ENCODE peak calls at places on chromosomes 16 and 17, in ten cellular contexts. One of them, this sample, is unnamed.

GRCh38 chr17:29078183-29079045 is 35.5 kb downstream of the PIPOX start:
- DNase-seq in GM13977: no peak
- DNase-seq in non-pigmented ciliary epithelial cell: no peak
- DNase-seq in GM06990: no peak
- DNase-seq in SK-N-SH: no peak
- DNase-seq in EL: peak
- DNase-seq in GM20000: no peak
- DNase-seq in WTC11: no peak
- DNase-seq in heart right ventricle: peak
- DNase-seq in AG09319: no peak
- DNase-seq in this sample: no peak

GRCh38 chr17:50161911-50162288 is 3.9 kb upstream of the SGCA start:
- DNase-seq in GM13977: no peak
- DNase-seq in non-pigmented ciliary epithelial cell: no peak
- DNase-seq in GM06990: no peak
- DNase-seq in SK-N-SH: no peak
- DNase-seq in EL: no peak
- DNase-seq in GM20000: no peak
- DNase-seq in WTC11: no peak
- DNase-seq in heart right ventricle: no peak
- DNase-seq in AG09319: no peak
- DNase-seq in this sample: peak

GRCh38 chr17:79628861-79629547 is 18.2 kb upstream of the RBFOX3 start:
- DNase-seq in GM13977: no peak
- DNase-seq in non-pigmented ciliary epithelial cell: no peak
- DNase-seq in GM06990: no peak
- DNase-seq in SK-N-SH: peak
- DNase-seq in EL: no peak
- DNase-seq in GM20000: peak
- DNase-seq in WTC11: peak
- DNase-seq in heart right ventricle: no peak
- DNase-seq in AG09319: no peak
- DNase-seq in this sample: no peak

GRCh38 chr17:79748296-79749099 is 17.8 kb downstream of the ENPP7 start:
- DNase-seq in GM13977: no peak
- DNase-seq in non-pigmented ciliary epithelial cell: no peak
- DNase-seq in GM06990: no peak
- DNase-seq in SK-N-SH: peak
- DNase-seq in EL: no peak
- DNase-seq in GM20000: no peak
- DNase-seq in WTC11: no peak
- DNase-seq in heart right ventricle: no peak
- DNase-seq in AG09319: no peak
- DNase-seq in this sample: no peak

GRCh38 chr17:7178973-7179316 is 225 bp downstream of the ASGR1 start:
- DNase-seq in GM13977: no peak
- DNase-seq in non-pigmented ciliary epithelial cell: no peak
- DNase-seq in GM06990: no peak
- DNase-seq in SK-N-SH: no peak
- DNase-seq in EL: no peak
- DNase-seq in GM20000: no peak
- DNase-seq in WTC11: no peak
- DNase-seq in heart right ventricle: no peak
- DNase-seq in AG09319: no peak
- DNase-seq in this sample: no peak

GRCh38 chr16:31333686-31334649 is 21.0 kb upstream of the ITGAX start:
- DNase-seq in GM13977: peak
- DNase-seq in non-pigmented ciliary epithelial cell: no peak
- DNase-seq in GM06990: no peak
- DNase-seq in SK-N-SH: peak
- DNase-seq in EL: peak
- DNase-seq in GM20000: peak
- DNase-seq in WTC11: peak
- DNase-seq in heart right ventricle: no peak
- DNase-seq in AG09319: no peak
- DNase-seq in this sample: no peak

GRCh38 chr17:37710344-37710886 is 34.4 kb downstream of the HNF1B start:
- DNase-seq in GM13977: no peak
- DNase-seq in non-pigmented ciliary epithelial cell: no peak
- DNase-seq in GM06990: no peak
- DNase-seq in SK-N-SH: peak
- DNase-seq in EL: peak
- DNase-seq in GM20000: no peak
- DNase-seq in WTC11: peak
- DNase-seq in heart right ventricle: no peak
- DNase-seq in AG09319: no peak
- DNase-seq in this sample: no peak

GRCh38 chr17:34249497-34249877 is 5.6 kb upstream of the CCL2 start:
- DNase-seq in GM13977: no peak
- DNase-seq in non-pigmented ciliary epithelial cell: no peak
- DNase-seq in GM06990: no peak
- DNase-seq in SK-N-SH: no peak
- DNase-seq in EL: no peak
- DNase-seq in GM20000: no peak
- DNase-seq in WTC11: no peak
- DNase-seq in heart right ventricle: no peak
- DNase-seq in AG09319: no peak
- DNase-seq in this sample: peak

GRCh38 chr16:84643180-84643583 is 5.1 kb upstream of the KLHL36 start:
- DNase-seq in GM13977: no peak
- DNase-seq in non-pigmented ciliary epithelial cell: peak
- DNase-seq in GM06990: no peak
- DNase-seq in SK-N-SH: no peak
- DNase-seq in EL: peak
- DNase-seq in GM20000: no peak
- DNase-seq in WTC11: no peak
- DNase-seq in heart right ventricle: peak
- DNase-seq in AG09319: peak
- DNase-seq in this sample: peak

GRCh38 chr16:23469814-23470213 is 16.8 kb upstream of the COG7 start:
- DNase-seq in GM13977: no peak
- DNase-seq in non-pigmented ciliary epithelial cell: no peak
- DNase-seq in GM06990: no peak
- DNase-seq in SK-N-SH: no peak
- DNase-seq in EL: peak
- DNase-seq in GM20000: no peak
- DNase-seq in WTC11: no peak
- DNase-seq in heart right ventricle: no peak
- DNase-seq in AG09319: no peak
- DNase-seq in this sample: no peak

GRCh38 chr17:29731589-29731929 is 108.8 kb upstream of the CORO6 start:
- DNase-seq in GM13977: no peak
- DNase-seq in non-pigmented ciliary epithelial cell: no peak
- DNase-seq in GM06990: no peak
- DNase-seq in SK-N-SH: no peak
- DNase-seq in EL: no peak
- DNase-seq in GM20000: no peak
- DNase-seq in WTC11: no peak
- DNase-seq in heart right ventricle: no peak
- DNase-seq in AG09319: no peak
- DNase-seq in this sample: no peak

GRCh38 chr17:16026895-16027294 is 27.3 kb downstream of the TTC19 start:
- DNase-seq in GM13977: no peak
- DNase-seq in non-pigmented ciliary epithelial cell: no peak
- DNase-seq in GM06990: no peak
- DNase-seq in SK-N-SH: no peak
- DNase-seq in EL: no peak
- DNase-seq in GM20000: no peak
- DNase-seq in WTC11: no peak
- DNase-seq in heart right ventricle: no peak
- DNase-seq in AG09319: no peak
- DNase-seq in this sample: no peak

GRCh38 chr17:49979748-49980479 is 10.9 kb downstream of the DLX4 start:
- DNase-seq in GM13977: no peak
- DNase-seq in non-pigmented ciliary epithelial cell: no peak
- DNase-seq in GM06990: no peak
- DNase-seq in SK-N-SH: no peak
- DNase-seq in EL: no peak
- DNase-seq in GM20000: no peak
- DNase-seq in WTC11: no peak
- DNase-seq in heart right ventricle: no peak
- DNase-seq in AG09319: no peak
- DNase-seq in this sample: no peak

GRCh38 chr17:42182927-42183734 is 2.1 kb downstream of the HCRT start:
- DNase-seq in GM13977: no peak
- DNase-seq in non-pigmented ciliary epithelial cell: no peak
- DNase-seq in GM06990: no peak
- DNase-seq in SK-N-SH: no peak
- DNase-seq in EL: peak
- DNase-seq in GM20000: no peak
- DNase-seq in WTC11: no peak
- DNase-seq in heart right ventricle: no peak
- DNase-seq in AG09319: no peak
- DNase-seq in this sample: no peak

GRCh38 chr16:81447383-81448101 is 2.9 kb downstream of the CMIP start:
- DNase-seq in GM13977: no peak
- DNase-seq in non-pigmented ciliary epithelial cell: no peak
- DNase-seq in GM06990: no peak
- DNase-seq in SK-N-SH: no peak
- DNase-seq in EL: no peak
- DNase-seq in GM20000: no peak
- DNase-seq in WTC11: no peak
- DNase-seq in heart right ventricle: no peak
- DNase-seq in AG09319: no peak
- DNase-seq in this sample: no peak

GRCh38 chr17:29141484-29141835 is 38.7 kb downstream of the MYO18A start:
- DNase-seq in GM13977: no peak
- DNase-seq in non-pigmented ciliary epithelial cell: no peak
- DNase-seq in GM06990: no peak
- DNase-seq in SK-N-SH: no peak
- DNase-seq in EL: no peak
- DNase-seq in GM20000: no peak
- DNase-seq in WTC11: no peak
- DNase-seq in heart right ventricle: no peak
- DNase-seq in AG09319: no peak
- DNase-seq in this sample: no peak

GRCh38 chr17:34009946-34010345 is 245.1 kb upstream of the CCL2 start:
- DNase-seq in GM13977: no peak
- DNase-seq in non-pigmented ciliary epithelial cell: no peak
- DNase-seq in GM06990: no peak
- DNase-seq in SK-N-SH: no peak
- DNase-seq in EL: no peak
- DNase-seq in GM20000: no peak
- DNase-seq in WTC11: no peak
- DNase-seq in heart right ventricle: no peak
- DNase-seq in AG09319: no peak
- DNase-seq in this sample: no peak

GRCh38 chr17:11644265-11645212 is 46.3 kb downstream of the DNAH9 start:
- DNase-seq in GM13977: peak
- DNase-seq in non-pigmented ciliary epithelial cell: peak
- DNase-seq in GM06990: no peak
- DNase-seq in SK-N-SH: peak
- DNase-seq in EL: peak
- DNase-seq in GM20000: peak
- DNase-seq in WTC11: peak
- DNase-seq in heart right ventricle: peak
- DNase-seq in AG09319: no peak
- DNase-seq in this sample: peak

GRCh38 chr16:49510141-49510540 is 136.5 kb downstream of the C16orf78 start:
- DNase-seq in GM13977: no peak
- DNase-seq in non-pigmented ciliary epithelial cell: no peak
- DNase-seq in GM06990: no peak
- DNase-seq in SK-N-SH: no peak
- DNase-seq in EL: no peak
- DNase-seq in GM20000: no peak
- DNase-seq in WTC11: no peak
- DNase-seq in heart right ventricle: no peak
- DNase-seq in AG09319: no peak
- DNase-seq in this sample: no peak

GRCh38 chr17:42548070-42548837 is 4.5 kb upstream of the HSD17B1 start:
- DNase-seq in GM13977: peak
- DNase-seq in non-pigmented ciliary epithelial cell: no peak
- DNase-seq in GM06990: peak
- DNase-seq in SK-N-SH: peak
- DNase-seq in EL: no peak
- DNase-seq in GM20000: peak
- DNase-seq in WTC11: peak
- DNase-seq in heart right ventricle: no peak
- DNase-seq in AG09319: no peak
- DNase-seq in this sample: peak

This sample was measured in left ventricle myocardium superior.